ENCODE peak calls at places on chromosomes 2 and 18, in nine cellular contexts. T, V, C, G, L, U, A, M and J are unnamed samples.

GRCh38 chr2:20291106-20291564 is 59.5 kb downstream of the PUM2 start:
- DNase-seq in A (peak), V (peak), T (peak), L (peak), C (peak), M (peak), U (peak), G (peak), J (peak)

GRCh38 chr2:173030541-173031485 is 44.8 kb upstream of the MAP3K20 start:
- DNase-seq in L (no peak), V (no peak), U (no peak), G (no peak), C (no peak), M (no peak), T (no peak), A (no peak), J (no peak)

GRCh38 chr2:213175673-213176247 is 24.3 kb upstream of the IKZF2 start:
- DNase-seq in L (no peak), A (no peak), G (no peak), T (no peak), C (no peak), V (peak), U (no peak), M (no peak), J (no peak)

GRCh38 chr2:152241956-152242355 is 66.4 kb upstream of the STAM2 start:
- DNase-seq in A (no peak), U (no peak), C (no peak), V (peak), M (no peak), L (no peak), T (no peak), G (no peak), J (no peak)

GRCh38 chr2:238594796-238595749 is 168.3 kb downstream of the ASB1 start:
- DNase-seq in U (no peak), M (no peak), G (no peak), L (no peak), V (no peak), A (no peak), C (no peak), T (no peak), J (no peak)

GRCh38 chr2:172930871-172931255 is 144.8 kb upstream of the MAP3K20 start:
- DNase-seq in U (no peak), L (no peak), A (no peak), G (no peak), T (no peak), C (no peak), V (no peak), M (no peak), J (no peak)

GRCh38 chr18:55479656-55480420 is 108.2 kb downstream of the TCF4 start:
- DNase-seq in G (no peak), L (peak), A (no peak), V (no peak), T (no peak), M (no peak), C (no peak), U (no peak), J (no peak)

GRCh38 chr18:41870817-41871216 is 84.2 kb upstream of the PIK3C3 start:
- DNase-seq in T (peak), M (no peak), A (no peak), C (no peak), V (peak), L (peak), G (no peak), U (no peak), J (no peak)

GRCh38 chr2:36482576-36483214 is 115.3 kb downstream of the FEZ2 start:
- DNase-seq in U (no peak), A (no peak), V (peak), T (peak), G (no peak), M (no peak), L (peak), C (no peak), J (peak)

GRCh38 chr2:30425326-30425725 is 21.7 kb upstream of the LCLAT1 start:
- DNase-seq in G (no peak), M (no peak), A (no peak), L (peak), V (no peak), U (no peak), T (no peak), C (peak), J (no peak)

GRCh38 chr2:77521931-77522470 is at the start of gene LRRTM4:
- DNase-seq in G (peak), V (no peak), M (no peak), T (no peak), A (no peak), L (no peak), U (no peak), C (no peak), J (no peak)

GRCh38 chr2:197435598-197436435 is 989 bp upstream of the SF3B1 start:
- DNase-seq in G (no peak), V (no peak), A (no peak), C (no peak), L (no peak), U (no peak), M (no peak), T (peak), J (no peak)

GRCh38 chr2:233227579-233227978 is 23.9 kb upstream of the ATG16L1 start:
- DNase-seq in U (no peak), T (no peak), M (no peak), A (no peak), V (no peak), L (no peak), G (no peak), C (no peak), J (no peak)

GRCh38 chr18:79156330-79156729 is 87.1 kb downstream of the ATP9B start:
- DNase-seq in V (no peak), M (no peak), C (no peak), T (peak), U (no peak), G (no peak), L (no peak), A (no peak), J (no peak)

GRCh38 chr2:219916761-219917160 is 289.3 kb downstream of the SLC4A3 start:
- DNase-seq in U (no peak), M (no peak), A (no peak), G (no peak), L (no peak), V (no peak), C (no peak), T (no peak), J (no peak)

GRCh38 chr2:146239392-146240135 is 1605.3 kb upstream of the ACVR2A start:
- DNase-seq in U (no peak), G (no peak), C (no peak), L (peak), A (no peak), M (no peak), T (peak), V (no peak), J (no peak)

GRCh38 chr2:148614332-148615049 is 30.1 kb upstream of the EPC2 start:
- DNase-seq in A (peak), L (peak), G (no peak), U (peak), V (peak), M (no peak), C (peak), T (peak), J (peak)

GRCh38 chr2:41170589-41170988 is 718.7 kb upstream of the SLC8A1 start:
- DNase-seq in T (no peak), M (no peak), G (no peak), U (no peak), C (no peak), A (no peak), V (no peak), L (no peak), J (no peak)

GRCh38 chr2:102891261-102891660 is 129.4 kb downstream of the TMEM182 start:
- DNase-seq in M (no peak), G (no peak), T (peak), V (no peak), L (peak), A (no peak), C (no peak), U (no peak), J (no peak)

GRCh38 chr2:8927510-8928456 is 75.7 kb downstream of the MBOAT2 start:
- DNase-seq in M (no peak), U (no peak), A (no peak), V (no peak), G (no peak), L (no peak), T (no peak), C (no peak), J (no peak)

GRCh38 chr2:13006829-13007715 is 290.3 kb downstream of the TRIB2 start:
- DNase-seq in L (peak), C (peak), A (peak), T (peak), U (peak), M (peak), V (peak), G (peak), J (peak)